ENCODE peak calls at places on chromosomes 1 and 21, in four cellular contexts. V is Ammon's horn, F is NCI-H1092, A is NCI-H345. R is an unnamed sample.

GRCh38 chr1:29249170-29249691 is 12.9 kb downstream of the PTPRU start:
- DNase-seq in V (no peak), F (no peak), A (no peak), R (no peak)

GRCh38 chr1:87449348-87449963 is 120.8 kb downstream of the LMO4 start:
- DNase-seq in V (no peak), F (peak), A (peak), R (peak)

GRCh38 chr1:43577647-43578542 is 47.2 kb downstream of the PTPRF start:
- DNase-seq in V (no peak), F (no peak), A (no peak), R (no peak)

GRCh38 chr1:184487561-184488200 is 100.9 kb downstream of the C1orf21 start:
- DNase-seq in V (no peak), F (no peak), A (no peak), R (no peak)

GRCh38 chr1:8412183-8412831 is 94.4 kb downstream of the SLC45A1 start:
- DNase-seq in V (no peak), F (no peak), A (no peak), R (no peak)

GRCh38 chr1:15870421-15870820 is 22.9 kb downstream of the SPEN start:
- DNase-seq in V (no peak), F (no peak), A (no peak), R (no peak)

GRCh38 chr1:201496296-201496690 is 10.6 kb downstream of the CSRP1 start:
- DNase-seq in V (no peak), F (no peak), A (peak), R (no peak)

GRCh38 chr1:243742814-243743213 is 107.2 kb downstream of the AKT3 start:
- DNase-seq in V (no peak), F (no peak), A (no peak), R (no peak)

GRCh38 chr1:182615468-182616129 is 11.4 kb upstream of the RGS16 start:
- DNase-seq in V (peak), F (peak), A (peak), R (peak)

GRCh38 chr1:221015159-221015558 is 135.9 kb downstream of the HLX start:
- DNase-seq in V (no peak), F (no peak), A (no peak), R (no peak)

GRCh38 chr1:90534669-90535379 is 182.3 kb downstream of the BARHL2 start:
- DNase-seq in V (no peak), F (no peak), A (peak), R (no peak)

GRCh38 chr1:116733466-116734108 is 20.6 kb upstream of the CD2 start:
- DNase-seq in V (no peak), F (no peak), A (no peak), R (no peak)

GRCh38 chr1:109493227-109493626 is 667 bp upstream of the CYB561D1 start:
- DNase-seq in V (no peak), F (no peak), A (no peak), R (no peak)

GRCh38 chr1:202579806-202580205 is 130.4 kb downstream of the SYT2 start:
- DNase-seq in V (no peak), F (no peak), A (no peak), R (no peak)

GRCh38 chr21:18772404-18772803 is 368.8 kb upstream of the TMPRSS15 start:
- DNase-seq in V (no peak), F (no peak), A (no peak), R (no peak)

GRCh38 chr1:37561794-37562132 is 5.0 kb downstream of the DNALI1 start:
- DNase-seq in V (no peak), F (no peak), A (no peak), R (peak)

GRCh38 chr21:42102063-42102462 is 30.9 kb downstream of the UMODL1 start:
- DNase-seq in V (no peak), F (no peak), A (no peak), R (no peak)

GRCh38 chr1:28602536-28603439 is 10.7 kb downstream of the RAB42 start:
- DNase-seq in V (peak), F (peak), A (peak), R (no peak)

GRCh38 chr1:119080586-119080985 is 59.9 kb downstream of the WARS2 start:
- DNase-seq in V (no peak), F (no peak), A (no peak), R (no peak)

GRCh38 chr1:23904748-23905357 is 8.3 kb downstream of the CNR2 start:
- DNase-seq in V (no peak), F (no peak), A (no peak), R (no peak)

GRCh38 chr1:177517556-177517955 is 346.8 kb downstream of the BRINP2 start:
- DNase-seq in V (no peak), F (no peak), A (no peak), R (no peak)

GRCh38 chr1:202233824-202234223 is 40.2 kb downstream of the LGR6 start:
- DNase-seq in V (no peak), F (no peak), A (no peak), R (no peak)

GRCh38 chr1:237677979-237678378 is 212.7 kb downstream of the ZP4 start:
- DNase-seq in V (peak), F (peak), A (peak), R (no peak)

GRCh38 chr1:44684525-44684924 is 10.0 kb downstream of the ARMH1 start:
- DNase-seq in V (no peak), F (no peak), A (no peak), R (no peak)

GRCh38 chr1:111110197-111110899 is 29.5 kb downstream of the DRAM2 start:
- DNase-seq in V (no peak), F (peak), A (no peak), R (peak)

GRCh38 chr1:173383341-173383740 is 93.8 kb upstream of the PRDX6 start:
- DNase-seq in V (no peak), F (no peak), A (no peak), R (no peak)

GRCh38 chr1:220748091-220748934 is at the start of gene MTARC2:
- DNase-seq in V (peak), F (peak), A (peak), R (peak)

GRCh38 chr1:212132040-212132439 is 96.5 kb downstream of the DTL start:
- DNase-seq in V (no peak), F (no peak), A (no peak), R (no peak)

GRCh38 chr1:43059640-43060574 is 101.2 kb upstream of the SLC2A1 start:
- DNase-seq in V (no peak), F (no peak), A (no peak), R (no peak)